ENCODE peak calls at places on chromosomes 4 and X, in seven cellular contexts. One of them, this sample, is unnamed.

GRCh38 chr4:91057871-91058270 is 930.7 kb downstream of the CCSER1 start:
- DNase-seq in HCT116: no peak
- DNase-seq in SK-N-SH: no peak
- DNase-seq in H1: no peak
- DNase-seq in GM12878: no peak
- DNase-seq in HepG2: no peak
- DNase-seq in K562: no peak
- DNase-seq in this sample: no peak

GRCh38 chr4:84878541-84878940 is 87.9 kb downstream of the WDFY3 start:
- DNase-seq in HCT116: no peak
- DNase-seq in SK-N-SH: no peak
- DNase-seq in H1: no peak
- DNase-seq in GM12878: no peak
- DNase-seq in HepG2: no peak
- DNase-seq in K562: no peak
- DNase-seq in this sample: no peak

GRCh38 chr4:111281219-111281618 is 658.3 kb upstream of the PITX2 start:
- DNase-seq in HCT116: no peak
- DNase-seq in SK-N-SH: no peak
- DNase-seq in H1: no peak
- DNase-seq in GM12878: no peak
- DNase-seq in HepG2: no peak
- DNase-seq in K562: no peak
- DNase-seq in this sample: no peak

GRCh38 chrX:16771483-16772398 is 14.5 kb upstream of the TXLNG start:
- DNase-seq in HCT116: peak
- DNase-seq in SK-N-SH: peak
- DNase-seq in H1: peak
- DNase-seq in GM12878: no peak
- DNase-seq in HepG2: peak
- DNase-seq in K562: peak
- DNase-seq in this sample: peak

GRCh38 chr4:8617486-8618040 is 25.0 kb downstream of the CPZ start:
- DNase-seq in HCT116: no peak
- DNase-seq in SK-N-SH: no peak
- DNase-seq in H1: no peak
- DNase-seq in GM12878: no peak
- DNase-seq in HepG2: no peak
- DNase-seq in K562: no peak
- DNase-seq in this sample: no peak

GRCh38 chr4:152910521-152910920 is 25.6 kb upstream of the FHDC1 start:
- DNase-seq in HCT116: no peak
- DNase-seq in SK-N-SH: no peak
- DNase-seq in H1: no peak
- DNase-seq in GM12878: no peak
- DNase-seq in HepG2: no peak
- DNase-seq in K562: no peak
- DNase-seq in this sample: no peak

GRCh38 chrX:108312011-108312410 is 126.2 kb downstream of the COL4A6 start:
- DNase-seq in HCT116: no peak
- DNase-seq in SK-N-SH: no peak
- DNase-seq in H1: no peak
- DNase-seq in GM12878: no peak
- DNase-seq in HepG2: no peak
- DNase-seq in K562: no peak
- DNase-seq in this sample: no peak

GRCh38 chrX:46268429-46268828 is 276.8 kb downstream of the ZNF674 start:
- DNase-seq in HCT116: peak
- DNase-seq in SK-N-SH: no peak
- DNase-seq in H1: no peak
- DNase-seq in GM12878: no peak
- DNase-seq in HepG2: peak
- DNase-seq in K562: no peak
- DNase-seq in this sample: no peak

GRCh38 chr4:82515705-82516104 is 46.1 kb downstream of the TMEM150C start:
- DNase-seq in HCT116: no peak
- DNase-seq in SK-N-SH: no peak
- DNase-seq in H1: no peak
- DNase-seq in GM12878: no peak
- DNase-seq in HepG2: no peak
- DNase-seq in K562: no peak
- DNase-seq in this sample: peak

GRCh38 chr4:5517372-5517771 is 191.0 kb downstream of the EVC2 start:
- DNase-seq in HCT116: no peak
- DNase-seq in SK-N-SH: no peak
- DNase-seq in H1: no peak
- DNase-seq in GM12878: no peak
- DNase-seq in HepG2: no peak
- DNase-seq in K562: no peak
- DNase-seq in this sample: no peak

DNA sequence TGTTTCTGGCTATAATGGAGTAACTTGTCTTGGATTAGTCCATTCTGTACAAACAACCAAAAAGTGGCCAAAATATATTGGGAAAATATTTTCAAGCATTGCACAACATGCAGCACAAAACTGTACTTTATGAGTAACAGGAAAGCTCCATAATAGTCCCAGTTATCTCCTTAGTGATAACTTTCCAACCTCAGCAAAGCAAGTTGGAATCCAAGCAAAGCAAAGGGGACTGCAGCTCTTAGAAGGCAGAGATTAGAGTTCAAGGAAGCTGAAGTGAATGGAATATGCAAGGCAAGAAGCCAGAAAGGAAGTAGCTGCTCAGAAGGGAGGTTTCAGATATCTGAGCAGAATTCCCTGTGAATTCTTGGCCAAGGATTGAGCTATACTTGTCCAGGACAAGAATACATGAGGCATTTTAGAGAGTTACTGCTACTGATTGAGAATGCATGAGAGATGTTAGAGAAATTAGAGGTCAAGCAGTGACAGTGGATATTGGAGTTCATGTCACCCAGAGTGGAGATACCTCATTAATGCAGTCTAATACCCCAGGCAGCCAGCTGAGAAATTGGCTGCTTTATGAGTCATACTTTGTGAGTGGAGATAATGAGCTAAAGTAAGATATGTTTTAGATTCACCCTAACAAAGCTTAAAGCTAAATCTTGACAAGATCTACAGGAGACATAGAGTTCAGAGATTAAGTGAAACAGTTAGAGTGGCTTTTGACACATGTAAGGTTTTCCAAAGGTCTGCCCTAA is 102.9 kb downstream of the INPP4B start:
- DNase-seq in HCT116: no peak
- DNase-seq in SK-N-SH: no peak
- DNase-seq in H1: no peak
- DNase-seq in GM12878: no peak
- DNase-seq in HepG2: no peak
- DNase-seq in K562: no peak
- DNase-seq in this sample: no peak
- TF ChIP-seq JUND in HCT116: peak
- TF ChIP-seq JUND in SK-N-SH: no peak
- TF ChIP-seq JUND in H1: no peak
- TF ChIP-seq JUND in GM12878: no peak
- TF ChIP-seq JUND in HepG2: no peak
- TF ChIP-seq JUND in K562: no peak
- TF ChIP-seq JUND in this sample: no peak

GRCh38 chr4:9970399-9971011 is 50.8 kb downstream of the SLC2A9 start:
- DNase-seq in HCT116: no peak
- DNase-seq in SK-N-SH: no peak
- DNase-seq in H1: no peak
- DNase-seq in GM12878: peak
- DNase-seq in HepG2: no peak
- DNase-seq in K562: no peak
- DNase-seq in this sample: peak
- TF ChIP-seq JUND in HCT116: no peak
- TF ChIP-seq JUND in SK-N-SH: no peak
- TF ChIP-seq JUND in H1: no peak
- TF ChIP-seq JUND in GM12878: no peak
- TF ChIP-seq JUND in HepG2: no peak
- TF ChIP-seq JUND in K562: no peak
- TF ChIP-seq JUND in this sample: no peak

GRCh38 chr4:41098649-41099048 is 115.7 kb downstream of the APBB2 start:
- DNase-seq in HCT116: no peak
- DNase-seq in SK-N-SH: no peak
- DNase-seq in H1: no peak
- DNase-seq in GM12878: no peak
- DNase-seq in HepG2: no peak
- DNase-seq in K562: no peak
- DNase-seq in this sample: no peak

GRCh38 chr4:41098093-41098492 is 116.2 kb downstream of the APBB2 start:
- DNase-seq in HCT116: no peak
- DNase-seq in SK-N-SH: no peak
- DNase-seq in H1: no peak
- DNase-seq in GM12878: no peak
- DNase-seq in HepG2: no peak
- DNase-seq in K562: no peak
- DNase-seq in this sample: no peak

GRCh38 chr4:41095192-41095872 is 119.0 kb downstream of the APBB2 start:
- DNase-seq in HCT116: no peak
- DNase-seq in SK-N-SH: no peak
- DNase-seq in H1: no peak
- DNase-seq in GM12878: no peak
- DNase-seq in HepG2: no peak
- DNase-seq in K562: no peak
- DNase-seq in this sample: no peak

GRCh38 chr4:41092128-41092527 is 122.2 kb downstream of the APBB2 start:
- DNase-seq in HCT116: no peak
- DNase-seq in SK-N-SH: no peak
- DNase-seq in H1: no peak
- DNase-seq in GM12878: no peak
- DNase-seq in HepG2: no peak
- DNase-seq in K562: no peak
- DNase-seq in this sample: no peak

GRCh38 chr4:41095973-41096372 is 118.4 kb downstream of the APBB2 start:
- DNase-seq in HCT116: no peak
- DNase-seq in SK-N-SH: no peak
- DNase-seq in H1: no peak
- DNase-seq in GM12878: peak
- DNase-seq in HepG2: no peak
- DNase-seq in K562: no peak
- DNase-seq in this sample: no peak
- TF ChIP-seq JUND in HCT116: no peak
- TF ChIP-seq JUND in SK-N-SH: no peak
- TF ChIP-seq JUND in H1: no peak
- TF ChIP-seq JUND in GM12878: no peak
- TF ChIP-seq JUND in HepG2: no peak
- TF ChIP-seq JUND in K562: no peak
- TF ChIP-seq JUND in this sample: no peak

GRCh38 chr4:11631416-11631815 is 202.7 kb upstream of the HS3ST1 start:
- DNase-seq in HCT116: no peak
- DNase-seq in SK-N-SH: no peak
- DNase-seq in H1: no peak
- DNase-seq in GM12878: no peak
- DNase-seq in HepG2: no peak
- DNase-seq in K562: no peak
- DNase-seq in this sample: no peak

GRCh38 chr4:11634283-11634682 is 205.6 kb upstream of the HS3ST1 start:
- DNase-seq in HCT116: no peak
- DNase-seq in SK-N-SH: no peak
- DNase-seq in H1: no peak
- DNase-seq in GM12878: no peak
- DNase-seq in HepG2: no peak
- DNase-seq in K562: no peak
- DNase-seq in this sample: no peak

GRCh38 chr4:11633435-11633834 is 204.7 kb upstream of the HS3ST1 start:
- DNase-seq in HCT116: no peak
- DNase-seq in SK-N-SH: no peak
- DNase-seq in H1: no peak
- DNase-seq in GM12878: no peak
- DNase-seq in HepG2: no peak
- DNase-seq in K562: no peak
- DNase-seq in this sample: no peak

GRCh38 chr4:11632015-11632414 is 203.3 kb upstream of the HS3ST1 start:
- DNase-seq in HCT116: no peak
- DNase-seq in SK-N-SH: no peak
- DNase-seq in H1: no peak
- DNase-seq in GM12878: no peak
- DNase-seq in HepG2: no peak
- DNase-seq in K562: no peak
- DNase-seq in this sample: no peak

GRCh38 chr4:11632488-11632887 is 203.8 kb upstream of the HS3ST1 start:
- DNase-seq in HCT116: peak
- DNase-seq in SK-N-SH: no peak
- DNase-seq in H1: no peak
- DNase-seq in GM12878: no peak
- DNase-seq in HepG2: no peak
- DNase-seq in K562: no peak
- DNase-seq in this sample: no peak
- TF ChIP-seq JUND in HCT116: no peak
- TF ChIP-seq JUND in SK-N-SH: no peak
- TF ChIP-seq JUND in H1: no peak
- TF ChIP-seq JUND in GM12878: no peak
- TF ChIP-seq JUND in HepG2: no peak
- TF ChIP-seq JUND in K562: no peak
- TF ChIP-seq JUND in this sample: no peak

DNA sequence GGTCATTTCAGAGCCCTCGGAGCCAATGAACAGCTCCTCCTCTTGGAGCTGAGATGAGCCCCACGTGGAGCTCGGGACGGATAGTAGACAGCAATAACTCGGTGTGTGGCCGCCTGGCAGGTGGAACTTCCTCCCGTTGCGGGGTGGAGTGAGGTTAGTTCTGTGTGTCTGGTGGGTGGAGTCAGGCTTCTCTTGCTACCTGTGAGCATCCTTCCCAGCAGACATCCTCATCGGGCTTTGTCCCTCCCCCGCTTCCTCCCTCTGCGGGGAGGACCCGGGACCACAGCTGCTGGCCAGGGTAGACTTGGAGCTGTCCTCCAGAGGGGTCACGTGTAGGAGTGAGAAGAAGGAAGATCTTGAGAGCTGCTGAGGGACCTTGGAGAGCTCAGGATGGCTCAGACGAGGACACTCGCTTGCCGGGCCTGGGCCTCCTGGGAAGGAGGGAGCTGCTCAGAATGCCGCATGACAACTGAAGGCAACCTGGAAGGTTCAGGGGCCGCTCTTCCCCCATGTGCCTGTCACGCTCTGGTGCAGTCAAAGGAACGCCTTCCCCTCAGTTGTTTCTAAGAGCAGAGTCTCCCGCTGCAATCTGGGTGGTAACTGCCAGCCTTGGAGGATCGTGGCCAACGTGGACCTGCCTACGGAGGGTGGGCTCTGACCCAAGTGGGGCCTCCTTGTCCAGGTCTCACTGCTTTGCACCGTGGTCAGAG is 5.7 kb upstream of the MSANTD1 start:
- DNase-seq in HCT116: no peak
- DNase-seq in SK-N-SH: no peak
- DNase-seq in H1: no peak
- DNase-seq in GM12878: no peak
- DNase-seq in HepG2: no peak
- DNase-seq in K562: peak
- DNase-seq in this sample: no peak
- TF ChIP-seq JUND in HCT116: no peak
- TF ChIP-seq JUND in SK-N-SH: no peak
- TF ChIP-seq JUND in H1: no peak
- TF ChIP-seq JUND in GM12878: no peak
- TF ChIP-seq JUND in HepG2: no peak
- TF ChIP-seq JUND in K562: no peak
- TF ChIP-seq JUND in this sample: no peak

This sample was measured in T47D.